ENCODE peak calls at places on chromosome 11, in seven cellular contexts. U is SJSA1; G is GM04504; W is stimulated activated CD8-positive, alpha-beta memory T cell treated with anti-CD3 and anti-CD28 coated beads, Interleukin-2, amount 100 ng/mL, for 1 hour; K is mucosa of descending colon; T is HAP-1; Q is fibroblast of the aortic adventitia. V is an unnamed sample.
A peak's percentile ranks its signal among the peaks of the same experiment; 100 is the strongest.

GRCh38 chr11:134360050-134360835 is 28.5 kb downstream of the GLB1L2 start:
- DNase-seq in Q (peak; percentile 30), U (peak; percentile 20), K (peak; percentile 74), W (peak; percentile 37), G (peak; percentile 8), T (peak; percentile 93), V (no peak)

GRCh38 chr11:2827256-2827655 is 58.3 kb downstream of the CDKN1C start:
- DNase-seq in G (no peak), K (peak; percentile 27), T (no peak), U (peak; percentile 54), W (no peak), Q (no peak), V (no peak)

GRCh38 chr11:132424433-132424832 is 1054.0 kb downstream of the NTM start:
- DNase-seq in Q (no peak), G (no peak), T (no peak), U (no peak), W (no peak), K (no peak), V (no peak)

GRCh38 chr11:44269369-44270351 is 40.3 kb downstream of the ALX4 start:
- DNase-seq in G (no peak), W (no peak), K (no peak), Q (peak; percentile 60), T (no peak), U (peak; percentile 93), V (no peak)

GRCh38 chr11:130131957-130132850 is 27.4 kb upstream of the ST14 start:
- DNase-seq in G (peak; percentile 33), U (peak; percentile 37), T (peak; percentile 62), Q (peak; percentile 81), W (peak; percentile 30), K (no peak), V (peak; percentile 17)

GRCh38 chr11:67465190-67465522 is 3.9 kb downstream of the TMEM134 start:
- DNase-seq in T (no peak), K (no peak), W (no peak), Q (no peak), U (no peak), G (no peak), V (no peak)

GRCh38 chr11:131195801-131196517 is 174.5 kb upstream of the NTM start:
- DNase-seq in G (no peak), K (no peak), W (no peak), T (no peak), Q (peak; percentile 11), U (no peak), V (peak; percentile 4)

GRCh38 chr11:116993599-116993998 is 104.6 kb downstream of the SIK3 start:
- DNase-seq in T (peak; percentile 55), Q (no peak), K (no peak), W (no peak), U (no peak), G (no peak), V (no peak)

GRCh38 chr11:93842461-93842860 is 8.0 kb downstream of the VSTM5 start:
- DNase-seq in G (no peak), T (no peak), K (peak; percentile 86), Q (peak; percentile 80), W (no peak), U (no peak), V (peak; percentile 46)

GRCh38 chr11:78030429-78031325 is 7.6 kb upstream of the KCTD14 start:
- DNase-seq in U (no peak), W (no peak), G (no peak), K (peak; percentile 84), T (peak; percentile 73), Q (peak; percentile 68), V (no peak)

GRCh38 chr11:120710354-120711187 is 199.0 kb downstream of the GRIK4 start:
- DNase-seq in K (no peak), W (no peak), U (peak; percentile 73), Q (peak; percentile 83), T (peak; percentile 89), G (peak; percentile 63), V (peak; percentile 55)

GRCh38 chr11:9137293-9138132 is 46.1 kb upstream of the SCUBE2 start:
- DNase-seq in K (peak; percentile 78), U (peak; percentile 42), G (peak; percentile 29), T (peak; percentile 86), W (peak; percentile 20), Q (peak; percentile 66), V (no peak)

GRCh38 chr11:44740967-44741366 is 14.2 kb downstream of the TSPAN18 start:
- DNase-seq in U (no peak), W (no peak), T (peak; percentile 83), G (no peak), K (no peak), Q (no peak), V (no peak)

GRCh38 chr11:133618500-133618899 is 86.2 kb upstream of the OPCML start:
- DNase-seq in U (no peak), G (no peak), T (no peak), K (no peak), Q (no peak), W (no peak), V (no peak)

GRCh38 chr11:58928082-58928574 is 11.2 kb upstream of the GLYATL1 start:
- DNase-seq in U (no peak), K (no peak), W (no peak), T (no peak), Q (peak; percentile 25), G (no peak), V (no peak)

GRCh38 chr11:8613036-8613435 is 19.0 kb upstream of the STK33 start:
- DNase-seq in K (no peak), U (no peak), T (no peak), G (no peak), Q (no peak), W (no peak), V (no peak)

GRCh38 chr11:1326435-1327063 is 17.1 kb upstream of the TOLLIP start:
- DNase-seq in Q (no peak), T (no peak), G (no peak), K (no peak), W (no peak), U (peak; percentile 66), V (no peak)

GRCh38 chr11:101407324-101407723 is 176.5 kb downstream of the TRPC6 start:
- DNase-seq in Q (no peak), W (no peak), U (no peak), K (no peak), T (no peak), G (peak; percentile 13), V (peak; percentile 5)

V was measured in AG09309.